ENCODE peak calls at places on chromosome 9, in eight cellular contexts. G, C, A, Y, Z, X, M and S are unnamed samples.

GRCh38 chr9:134066546-134066922 is 1.3 kb downstream of the BRD3 start:
- DNase-seq in Y (no peak), Z (no peak), A (no peak), X (no peak), C (peak), M (peak), G (no peak), S (peak)

GRCh38 chr9:120608421-120608820 is 28.5 kb upstream of the CDK5RAP2 start:
- DNase-seq in G (no peak), M (no peak), X (no peak), C (no peak), Y (no peak), Z (no peak), A (no peak), S (no peak)

GRCh38 chr9:126113756-126114408 is 212.7 kb upstream of the MVB12B start:
- DNase-seq in Y (peak), X (no peak), A (no peak), C (no peak), M (no peak), Z (no peak), G (no peak), S (no peak)

GRCh38 chr9:2634158-2634557 is 12.6 kb downstream of the VLDLR start:
- DNase-seq in A (no peak), Z (no peak), M (no peak), X (no peak), G (no peak), Y (no peak), C (no peak), S (no peak)

GRCh38 chr9:89937051-89937450 is 332.2 kb downstream of the GADD45G start:
- DNase-seq in M (no peak), X (no peak), Y (no peak), G (no peak), C (no peak), A (no peak), Z (no peak), S (no peak)

GRCh38 chr9:4937436-4937835 is 47.6 kb upstream of the JAK2 start:
- DNase-seq in Y (no peak), G (no peak), X (no peak), A (no peak), Z (peak), M (no peak), C (no peak), S (no peak)

GRCh38 chr9:90340421-90340820 is 302.2 kb downstream of the DIRAS2 start:
- DNase-seq in X (no peak), Y (no peak), A (no peak), C (no peak), G (no peak), Z (no peak), M (peak), S (peak)

GRCh38 chr9:108851138-108851537 is 4.6 kb downstream of the ACTL7B start:
- DNase-seq in G (no peak), A (no peak), C (no peak), Y (no peak), X (no peak), Z (no peak), M (no peak), S (no peak)

GRCh38 chr9:74573792-74574191 is 76.7 kb downstream of the RORB start:
- DNase-seq in A (no peak), G (no peak), C (no peak), Z (peak), M (no peak), X (no peak), Y (no peak), S (peak)

GRCh38 chr9:131179561-131180219 is 54.3 kb downstream of the NUP214 start:
- DNase-seq in A (peak), C (no peak), Z (peak), G (no peak), M (peak), X (no peak), Y (no peak), S (peak)

GRCh38 chr9:20212806-20213205 is 409.5 kb downstream of the MLLT3 start:
- DNase-seq in Z (no peak), G (no peak), X (no peak), Y (no peak), C (no peak), M (no peak), A (no peak), S (no peak)

GRCh38 chr9:133710661-133711427 is 27.3 kb downstream of the SARDH start:
- DNase-seq in M (no peak), C (no peak), Z (no peak), G (no peak), Y (peak), A (no peak), X (no peak), S (no peak)

GRCh38 chr9:3367185-3367584 is 158.6 kb downstream of the RFX3 start:
- DNase-seq in X (no peak), M (no peak), G (no peak), A (no peak), Y (peak), Z (no peak), C (no peak), S (no peak)

GRCh38 chr9:5870691-5871090 is 20.0 kb upstream of the MLANA start:
- DNase-seq in Y (no peak), A (no peak), Z (no peak), M (peak), X (no peak), G (no peak), C (no peak), S (peak)

GRCh38 chr9:1051286-1052118 is 1.3 kb downstream of the DMRT2 start:
- DNase-seq in X (no peak), Y (peak), G (no peak), Z (peak), C (peak), M (peak), A (no peak), S (no peak)

GRCh38 chr9:76586555-76587314 is 127.8 kb downstream of the GCNT1 start:
- DNase-seq in Z (no peak), G (no peak), M (no peak), X (no peak), C (no peak), Y (no peak), A (no peak), S (no peak)

GRCh38 chr9:134210511-134210907 is 46.1 kb upstream of the RNU6ATAC start:
- DNase-seq in C (no peak), M (no peak), X (no peak), Z (no peak), A (no peak), G (no peak), Y (no peak), S (no peak)

GRCh38 chr9:27523141-27523540 is 949 bp upstream of the IFNK start:
- DNase-seq in C (no peak), M (no peak), X (no peak), Z (no peak), G (no peak), Y (no peak), A (no peak), S (no peak)

GRCh38 chr9:22342489-22343217 is 104.0 kb upstream of the DMRTA1 start:
- DNase-seq in G (peak), M (peak), A (no peak), Y (no peak), X (no peak), C (no peak), Z (no peak), S (peak)

GRCh38 chr9:123954518-123954917 is 24.6 kb upstream of the DENND1A start:
- DNase-seq in A (no peak), Y (no peak), C (no peak), G (no peak), X (no peak), M (no peak), Z (no peak), S (no peak)

GRCh38 chr9:35517136-35517535 is 27.2 kb downstream of the RUSC2 start:
- DNase-seq in C (no peak), Z (no peak), A (no peak), G (no peak), M (peak), Y (no peak), X (no peak), S (no peak)

GRCh38 chr9:26043431-26043830 is 365.2 kb upstream of the TUSC1 start:
- DNase-seq in G (no peak), A (no peak), C (no peak), M (no peak), X (no peak), Z (no peak), Y (peak), S (no peak)

GRCh38 chr9:24257726-24258125 is 288.0 kb downstream of the IZUMO3 start:
- DNase-seq in C (no peak), Y (no peak), Z (no peak), X (no peak), M (no peak), A (no peak), G (no peak), S (no peak)

GRCh38 chr9:95574176-95574575 is 57.4 kb upstream of the PTCH1 start:
- DNase-seq in A (no peak), Y (no peak), X (no peak), M (no peak), C (no peak), Z (no peak), G (no peak), S (no peak)
- TF ChIP-seq CTCF in A (no peak), Y (no peak), X (peak), M (no peak), C (peak), Z (peak), G (no peak), S (no peak)

DNA sequence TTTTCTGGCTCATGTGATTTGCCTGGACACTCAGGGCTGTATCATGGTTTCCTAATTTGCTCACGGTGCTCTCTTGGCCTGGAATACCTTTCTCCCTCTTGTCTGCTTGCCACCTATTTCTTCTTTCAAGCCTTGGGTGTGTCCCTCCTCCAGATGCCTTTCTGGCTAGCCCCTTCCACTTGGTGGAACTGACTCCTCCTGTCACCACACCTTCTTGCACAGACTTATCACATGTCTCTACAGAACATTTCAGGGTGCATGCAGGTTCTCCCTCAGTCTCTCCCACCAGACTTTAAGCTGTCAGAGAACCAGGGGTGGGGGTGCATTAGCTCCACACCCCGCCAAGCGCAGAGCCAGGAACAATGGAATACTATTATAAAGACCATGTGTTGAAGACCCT is 1.9 kb downstream of the TBC1D2 start:
- DNase-seq in G (no peak), X (no peak), Y (peak), Z (no peak), C (no peak), A (no peak), M (no peak), S (no peak)
- H3K4me3 ChIP-seq in G (no peak), X (no peak), Y (peak), Z (no peak), C (peak), A (peak), M (no peak), S (peak)

GRCh38 chr9:127130235-127130634 is 7.8 kb upstream of the ANGPTL2 start:
- DNase-seq in Z (no peak), X (no peak), M (no peak), A (no peak), G (no peak), C (no peak), Y (no peak), S (no peak)

GRCh38 chr9:127128341-127129072 is 6.1 kb upstream of the ANGPTL2 start:
- DNase-seq in A (no peak), Y (no peak), C (no peak), M (peak), G (peak), Z (no peak), X (no peak), S (no peak)

GRCh38 chr9:127129718-127130085 is 7.3 kb upstream of the ANGPTL2 start:
- DNase-seq in C (no peak), Z (no peak), X (no peak), Y (no peak), M (no peak), A (no peak), G (no peak), S (no peak)

GRCh38 chr9:127130661-127131538 is 8.5 kb upstream of the ANGPTL2 start:
- DNase-seq in Y (no peak), A (peak), C (no peak), Z (no peak), X (no peak), G (peak), M (peak), S (peak)

GRCh38 chr9:127129073-127129717 is 6.8 kb upstream of the ANGPTL2 start:
- DNase-seq in A (no peak), C (no peak), M (no peak), Z (no peak), Y (peak), X (no peak), G (no peak), S (no peak)
- TF ChIP-seq CTCF in A (no peak), C (no peak), M (no peak), Z (no peak), Y (no peak), X (no peak), G (no peak), S (no peak)

GRCh38 chr9:100498592-100498991 is 25.6 kb downstream of the TMEFF1 start:
- DNase-seq in G (no peak), C (no peak), A (no peak), X (no peak), Y (no peak), Z (no peak), M (peak), S (peak)

GRCh38 chr9:100499866-100500265 is 26.9 kb downstream of the TMEFF1 start:
- DNase-seq in C (no peak), A (no peak), X (no peak), Y (no peak), M (no peak), Z (no peak), G (no peak), S (no peak)

DNA sequence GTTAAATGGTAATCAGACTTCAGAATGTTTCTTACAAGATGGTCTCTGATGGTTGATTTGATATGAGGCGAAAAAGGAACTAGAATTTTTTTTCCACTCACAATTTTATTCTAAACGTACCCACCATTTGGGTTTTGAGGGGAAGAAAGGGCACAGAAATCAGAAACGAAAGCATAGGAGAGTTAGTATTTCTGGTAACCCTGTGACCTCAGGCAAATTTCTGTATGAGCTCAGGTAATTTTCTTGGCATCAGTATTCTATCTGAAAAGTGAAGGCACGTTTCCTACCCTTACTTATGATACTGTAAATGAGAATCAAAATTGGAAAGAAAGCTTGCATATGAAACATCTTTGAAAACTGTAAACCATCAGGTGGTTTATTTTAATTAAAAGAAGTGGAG is 26.5 kb downstream of the TMEFF1 start:
- DNase-seq in Z (no peak), G (no peak), Y (no peak), X (no peak), M (no peak), C (no peak), A (no peak), S (no peak)
- H3K4me3 ChIP-seq in Z (no peak), G (no peak), Y (no peak), X (no peak), M (no peak), C (no peak), A (no peak), S (no peak)